ENCODE peak calls at places on chromosomes 1 and 21, in six cellular contexts. One of them, this sample, is unnamed.

GRCh38 chr1:204782118-204782700 is 88.5 kb upstream of the NFASC start:
- DNase-seq in M059J: peak; percentile 20
- DNase-seq in HL-60: no peak
- DNase-seq in left lung: no peak
- DNase-seq in NCI-H69: no peak
- DNase-seq in dermis blood vessel endothelial cell: no peak
- DNase-seq in this sample: no peak

GRCh38 chr1:154736840-154737239 is 128.9 kb upstream of the ADAR start:
- DNase-seq in M059J: peak; percentile 67
- DNase-seq in HL-60: peak; percentile 19
- DNase-seq in left lung: no peak
- DNase-seq in NCI-H69: no peak
- DNase-seq in dermis blood vessel endothelial cell: peak; percentile 39
- DNase-seq in this sample: no peak

GRCh38 chr1:214566158-214567104 is 15.0 kb upstream of the PTPN14 start:
- DNase-seq in M059J: peak; percentile 82
- DNase-seq in HL-60: no peak
- DNase-seq in left lung: no peak
- DNase-seq in NCI-H69: no peak
- DNase-seq in dermis blood vessel endothelial cell: peak; percentile 58
- DNase-seq in this sample: no peak

GRCh38 chr21:15439726-15440125 is 290.1 kb upstream of the USP25 start:
- DNase-seq in M059J: no peak
- DNase-seq in HL-60: no peak
- DNase-seq in left lung: no peak
- DNase-seq in NCI-H69: no peak
- DNase-seq in dermis blood vessel endothelial cell: no peak
- DNase-seq in this sample: no peak

GRCh38 chr1:206685749-206686485 is 1.2 kb downstream of the MAPKAPK2 start:
- DNase-seq in M059J: peak; percentile 89
- DNase-seq in HL-60: peak; percentile 92
- DNase-seq in left lung: peak; percentile 66
- DNase-seq in NCI-H69: peak; percentile 70
- DNase-seq in dermis blood vessel endothelial cell: peak; percentile 72
- DNase-seq in this sample: peak; percentile 69

GRCh38 chr1:44418022-44418673 is 13.1 kb downstream of the RNF220 start:
- DNase-seq in M059J: peak; percentile 42
- DNase-seq in HL-60: no peak
- DNase-seq in left lung: no peak
- DNase-seq in NCI-H69: peak; percentile 72
- DNase-seq in dermis blood vessel endothelial cell: peak; percentile 42
- DNase-seq in this sample: no peak

GRCh38 chr1:184906771-184907170 is 67.5 kb downstream of the NIBAN1 start:
- DNase-seq in M059J: no peak
- DNase-seq in HL-60: no peak
- DNase-seq in left lung: no peak
- DNase-seq in NCI-H69: no peak
- DNase-seq in dermis blood vessel endothelial cell: no peak
- DNase-seq in this sample: no peak

GRCh38 chr1:159132271-159132881 is 39.0 kb upstream of the CADM3 start:
- DNase-seq in M059J: peak; percentile 59
- DNase-seq in HL-60: peak; percentile 59
- DNase-seq in left lung: peak; percentile 61
- DNase-seq in NCI-H69: peak; percentile 57
- DNase-seq in dermis blood vessel endothelial cell: peak; percentile 81
- DNase-seq in this sample: peak; percentile 74

GRCh38 chr1:111541721-111542120 is 38.3 kb upstream of the ADORA3 start:
- DNase-seq in M059J: peak; percentile 87
- DNase-seq in HL-60: no peak
- DNase-seq in left lung: no peak
- DNase-seq in NCI-H69: no peak
- DNase-seq in dermis blood vessel endothelial cell: no peak
- DNase-seq in this sample: no peak

GRCh38 chr1:182611787-182612186 is 7.6 kb upstream of the RGS16 start:
- DNase-seq in M059J: no peak
- DNase-seq in HL-60: no peak
- DNase-seq in left lung: no peak
- DNase-seq in NCI-H69: peak; percentile 100
- DNase-seq in dermis blood vessel endothelial cell: no peak
- DNase-seq in this sample: no peak

GRCh38 chr1:117535776-117536175 is 70.1 kb upstream of the TENT5C start:
- DNase-seq in M059J: no peak
- DNase-seq in HL-60: no peak
- DNase-seq in left lung: no peak
- DNase-seq in NCI-H69: no peak
- DNase-seq in dermis blood vessel endothelial cell: no peak
- DNase-seq in this sample: no peak

GRCh38 chr1:111270781-111271463 is 19.7 kb upstream of the CHIA start:
- DNase-seq in M059J: no peak
- DNase-seq in HL-60: no peak
- DNase-seq in left lung: no peak
- DNase-seq in NCI-H69: no peak
- DNase-seq in dermis blood vessel endothelial cell: no peak
- DNase-seq in this sample: no peak

GRCh38 chr1:100391675-100392074 is 39.4 kb downstream of the CDC14A start:
- DNase-seq in M059J: no peak
- DNase-seq in HL-60: no peak
- DNase-seq in left lung: no peak
- DNase-seq in NCI-H69: no peak
- DNase-seq in dermis blood vessel endothelial cell: no peak
- DNase-seq in this sample: no peak

GRCh38 chr1:41641483-41641829 is 157.0 kb upstream of the EDN2 start:
- DNase-seq in M059J: no peak
- DNase-seq in HL-60: no peak
- DNase-seq in left lung: no peak
- DNase-seq in NCI-H69: no peak
- DNase-seq in dermis blood vessel endothelial cell: no peak
- DNase-seq in this sample: no peak

GRCh38 chr1:200755456-200755855 is 16.8 kb downstream of the CAMSAP2 start:
- DNase-seq in M059J: no peak
- DNase-seq in HL-60: no peak
- DNase-seq in left lung: no peak
- DNase-seq in NCI-H69: no peak
- DNase-seq in dermis blood vessel endothelial cell: no peak
- DNase-seq in this sample: no peak

GRCh38 chr1:35499652-35500176 is 57.5 kb downstream of the KIAA0319L start:
- DNase-seq in M059J: no peak
- DNase-seq in HL-60: no peak
- DNase-seq in left lung: no peak
- DNase-seq in NCI-H69: peak; percentile 4
- DNase-seq in dermis blood vessel endothelial cell: no peak
- DNase-seq in this sample: no peak

GRCh38 chr1:114353233-114353632 is 157.8 kb downstream of the TRIM33 start:
- DNase-seq in M059J: peak; percentile 61
- DNase-seq in HL-60: no peak
- DNase-seq in left lung: peak; percentile 35
- DNase-seq in NCI-H69: peak; percentile 74
- DNase-seq in dermis blood vessel endothelial cell: peak; percentile 46
- DNase-seq in this sample: no peak

GRCh38 chr1:203036537-203036936 is 10.2 kb downstream of the PPFIA4 start:
- DNase-seq in M059J: no peak
- DNase-seq in HL-60: no peak
- DNase-seq in left lung: no peak
- DNase-seq in NCI-H69: peak; percentile 22
- DNase-seq in dermis blood vessel endothelial cell: no peak
- DNase-seq in this sample: no peak

GRCh38 chr1:34164510-34165381 is at the start of gene CSMD2:
- DNase-seq in M059J: peak; percentile 84
- DNase-seq in HL-60: no peak
- DNase-seq in left lung: peak; percentile 52
- DNase-seq in NCI-H69: peak; percentile 36
- DNase-seq in dermis blood vessel endothelial cell: peak; percentile 42
- DNase-seq in this sample: no peak

GRCh38 chr1:16625497-16626408 is 12.4 kb upstream of the NBPF1 start:
- DNase-seq in M059J: no peak
- DNase-seq in HL-60: no peak
- DNase-seq in left lung: peak; percentile 47
- DNase-seq in NCI-H69: no peak
- DNase-seq in dermis blood vessel endothelial cell: no peak
- DNase-seq in this sample: peak; percentile 58

GRCh38 chr1:43776043-43776761 is 68.9 kb downstream of the ST3GAL3 start:
- DNase-seq in M059J: peak; percentile 80
- DNase-seq in HL-60: no peak
- DNase-seq in left lung: no peak
- DNase-seq in NCI-H69: no peak
- DNase-seq in dermis blood vessel endothelial cell: peak; percentile 23
- DNase-seq in this sample: no peak

GRCh38 chr1:48794815-48795214 is 18.1 kb upstream of the BEND5 start:
- DNase-seq in M059J: no peak
- DNase-seq in HL-60: no peak
- DNase-seq in left lung: no peak
- DNase-seq in NCI-H69: no peak
- DNase-seq in dermis blood vessel endothelial cell: no peak
- DNase-seq in this sample: no peak

GRCh38 chr1:236753554-236753953 is 41.5 kb upstream of the MTR start:
- DNase-seq in M059J: peak; percentile 60
- DNase-seq in HL-60: peak; percentile 50
- DNase-seq in left lung: no peak
- DNase-seq in NCI-H69: peak; percentile 66
- DNase-seq in dermis blood vessel endothelial cell: peak; percentile 23
- DNase-seq in this sample: no peak

GRCh38 chr1:51189421-51190073 is 46.5 kb upstream of the RNF11 start:
- DNase-seq in M059J: peak; percentile 70
- DNase-seq in HL-60: peak; percentile 64
- DNase-seq in left lung: no peak
- DNase-seq in NCI-H69: peak; percentile 67
- DNase-seq in dermis blood vessel endothelial cell: peak; percentile 83
- DNase-seq in this sample: no peak

GRCh38 chr1:202586018-202586821 is 124.0 kb downstream of the SYT2 start:
- DNase-seq in M059J: peak; percentile 63
- DNase-seq in HL-60: peak; percentile 73
- DNase-seq in left lung: no peak
- DNase-seq in NCI-H69: peak; percentile 75
- DNase-seq in dermis blood vessel endothelial cell: peak; percentile 67
- DNase-seq in this sample: no peak

GRCh38 chr1:45543599-45544417 is 6.8 kb upstream of the AKR1A1 start:
- DNase-seq in M059J: no peak
- DNase-seq in HL-60: peak; percentile 92
- DNase-seq in left lung: peak; percentile 86
- DNase-seq in NCI-H69: peak; percentile 11
- DNase-seq in dermis blood vessel endothelial cell: peak; percentile 76
- DNase-seq in this sample: peak; percentile 80

GRCh38 chr1:229199892-229200291 is 71.0 kb upstream of the RAB4A start:
- DNase-seq in M059J: peak; percentile 23
- DNase-seq in HL-60: peak; percentile 63
- DNase-seq in left lung: peak; percentile 65
- DNase-seq in NCI-H69: no peak
- DNase-seq in dermis blood vessel endothelial cell: no peak
- DNase-seq in this sample: no peak

GRCh38 chr1:21673277-21673780 is 4.2 kb upstream of the RAP1GAP start:
- DNase-seq in M059J: peak; percentile 81
- DNase-seq in HL-60: peak; percentile 48
- DNase-seq in left lung: peak; percentile 74
- DNase-seq in NCI-H69: peak; percentile 38
- DNase-seq in dermis blood vessel endothelial cell: peak; percentile 31
- DNase-seq in this sample: no peak

GRCh38 chr1:21317035-21317689 is 26.9 kb upstream of the ECE1 start:
- DNase-seq in M059J: peak; percentile 82
- DNase-seq in HL-60: no peak
- DNase-seq in left lung: peak; percentile 86
- DNase-seq in NCI-H69: no peak
- DNase-seq in dermis blood vessel endothelial cell: no peak
- DNase-seq in this sample: no peak

GRCh38 chr1:162973381-162973795 is 95.8 kb upstream of the RGS4 start:
- DNase-seq in M059J: peak; percentile 90
- DNase-seq in HL-60: no peak
- DNase-seq in left lung: no peak
- DNase-seq in NCI-H69: no peak
- DNase-seq in dermis blood vessel endothelial cell: peak; percentile 57
- DNase-seq in this sample: no peak

GRCh38 chr1:200223613-200224012 is 186.2 kb downstream of the ZNF281 start:
- DNase-seq in M059J: no peak
- DNase-seq in HL-60: no peak
- DNase-seq in left lung: no peak
- DNase-seq in NCI-H69: no peak
- DNase-seq in dermis blood vessel endothelial cell: no peak
- DNase-seq in this sample: no peak

GRCh38 chr1:175520186-175520585 is 223.2 kb downstream of the TNR start:
- DNase-seq in M059J: no peak
- DNase-seq in HL-60: no peak
- DNase-seq in left lung: no peak
- DNase-seq in NCI-H69: no peak
- DNase-seq in dermis blood vessel endothelial cell: peak; percentile 84
- DNase-seq in this sample: peak; percentile 51

GRCh38 chr1:41327383-41327999 is 33.7 kb upstream of the FOXO6 start:
- DNase-seq in M059J: no peak
- DNase-seq in HL-60: no peak
- DNase-seq in left lung: no peak
- DNase-seq in NCI-H69: no peak
- DNase-seq in dermis blood vessel endothelial cell: no peak
- DNase-seq in this sample: no peak

GRCh38 chr1:78533536-78533935 is 42.8 kb downstream of the PTGFR start:
- DNase-seq in M059J: no peak
- DNase-seq in HL-60: no peak
- DNase-seq in left lung: no peak
- DNase-seq in NCI-H69: no peak
- DNase-seq in dermis blood vessel endothelial cell: no peak
- DNase-seq in this sample: no peak

GRCh38 chr1:65393345-65393744 is 27.1 kb upstream of the LEPR start:
- DNase-seq in M059J: peak; percentile 88
- DNase-seq in HL-60: no peak
- DNase-seq in left lung: no peak
- DNase-seq in NCI-H69: no peak
- DNase-seq in dermis blood vessel endothelial cell: peak; percentile 82
- DNase-seq in this sample: no peak

GRCh38 chr1:212946872-212947271 is 3.5 kb upstream of the VASH2 start:
- DNase-seq in M059J: no peak
- DNase-seq in HL-60: no peak
- DNase-seq in left lung: no peak
- DNase-seq in NCI-H69: no peak
- DNase-seq in dermis blood vessel endothelial cell: no peak
- DNase-seq in this sample: no peak

GRCh38 chr1:47580451-47580980 is 142.7 kb downstream of the FOXD2 start:
- DNase-seq in M059J: no peak
- DNase-seq in HL-60: no peak
- DNase-seq in left lung: no peak
- DNase-seq in NCI-H69: no peak
- DNase-seq in dermis blood vessel endothelial cell: no peak
- DNase-seq in this sample: peak; percentile 34

This sample was measured in Peyer's patch.